ENCODE peak calls at places on chromosomes 4 and X, in five cellular contexts. Y is OCI-LY7, I is RWPE2, X is heart left ventricle, Q is stomach. W is an unnamed sample.

GRCh38 chrX:50648151-50648550 is 165.8 kb downstream of the SHROOM4 start:
- DNase-seq in Q (no peak), Y (no peak), X (no peak), I (no peak), W (no peak)

GRCh38 chr4:100936676-100937390 is 410.5 kb downstream of the PPP3CA start:
- DNase-seq in X (no peak), Q (no peak), Y (no peak), I (no peak), W (no peak)

GRCh38 chr4:175745340-175745739 is 66.7 kb downstream of the GPM6A start:
- DNase-seq in I (no peak), X (no peak), Q (no peak), Y (no peak), W (no peak)

GRCh38 chrX:97372006-97372766 is 488.5 kb downstream of the RPA4 start:
- DNase-seq in Q (no peak), Y (no peak), X (no peak), I (no peak), W (no peak)

GRCh38 chr4:70863099-70863790 is 23.6 kb upstream of the GRSF1 start:
- DNase-seq in Y (no peak), X (no peak), I (no peak), Q (no peak), W (no peak)

GRCh38 chr4:185697488-185697887 is 114.5 kb downstream of the SORBS2 start:
- DNase-seq in Y (no peak), X (no peak), Q (no peak), I (no peak), W (no peak)

GRCh38 chr4:141027421-141027820 is 105.8 kb downstream of the RNF150 start:
- DNase-seq in I (no peak), Q (no peak), Y (no peak), X (peak; percentile 34), W (peak; percentile 53)

GRCh38 chr4:1194028-1194900 is 21.9 kb upstream of the SPON2 start:
- DNase-seq in X (peak; percentile 90), Q (peak; percentile 40), Y (no peak), I (peak; percentile 53), W (peak; percentile 82)

GRCh38 chr4:34953145-34953799 is 1291.0 kb downstream of the ARAP2 start:
- DNase-seq in Y (no peak), I (no peak), Q (no peak), X (no peak), W (no peak)

GRCh38 chr4:150600821-150601445 is 19.0 kb downstream of the MAB21L2 start:
- DNase-seq in Q (no peak), Y (no peak), I (no peak), X (no peak), W (no peak)

GRCh38 chr4:5371415-5372190 is 320.3 kb downstream of the STK32B start:
- DNase-seq in X (no peak), Y (no peak), Q (no peak), I (no peak), W (no peak)

GRCh38 chr4:10093801-10094552 is 22.6 kb downstream of the WDR1 start:
- DNase-seq in Y (no peak), X (peak; percentile 69), I (no peak), Q (no peak), W (peak; percentile 75)

GRCh38 chr4:141713185-141713584 is 76.8 kb downstream of the IL15 start:
- DNase-seq in I (no peak), X (no peak), Q (no peak), Y (no peak), W (no peak)

GRCh38 chr4:165909947-165910346 is 36.9 kb downstream of the TLL1 start:
- DNase-seq in Y (no peak), X (no peak), Q (no peak), I (no peak), W (peak; percentile 12)

GRCh38 chrX:69128573-69128972 is 36.7 kb downstream of the PJA1 start:
- DNase-seq in Y (no peak), Q (peak; percentile 30), I (no peak), X (peak; percentile 38), W (peak; percentile 38)

GRCh38 chrX:40007746-40008705 is 89.7 kb downstream of the BCOR start:
- DNase-seq in I (no peak), X (no peak), Y (no peak), Q (no peak), W (no peak)

GRCh38 chr4:140637836-140638235 is 69.1 kb upstream of the UCP1 start:
- DNase-seq in Q (no peak), Y (peak; percentile 85), X (no peak), I (no peak), W (no peak)

GRCh38 chrX:65607070-65607742 is 60.2 kb upstream of the MSN start:
- DNase-seq in X (no peak), Y (no peak), Q (no peak), I (no peak), W (no peak)

GRCh38 chr4:1204286-1204827 is 32.0 kb upstream of the SPON2 start:
- DNase-seq in Y (no peak), X (no peak), Q (peak; percentile 20), I (no peak), W (no peak)

GRCh38 chrX:116384406-116384805 is 52.0 kb upstream of the SLC6A14 start:
- DNase-seq in I (no peak), Y (no peak), X (no peak), Q (no peak), W (no peak)

GRCh38 chrX:39946822-39947221 is 150.9 kb downstream of the BCOR start:
- DNase-seq in Y (no peak), X (no peak), I (no peak), Q (no peak), W (no peak)

GRCh38 chrX:150473371-150473770 is 95.0 kb upstream of the MTM1 start:
- DNase-seq in X (no peak), Y (no peak), I (no peak), Q (no peak), W (no peak)

GRCh38 chr4:1026115-1026514 is 14.7 kb downstream of the FGFRL1 start:
- DNase-seq in I (no peak), Q (peak; percentile 68), X (peak; percentile 53), Y (peak; percentile 65), W (peak; percentile 56)

GRCh38 chr4:124480061-124480460 is 232.5 kb downstream of the ANKRD50 start:
- DNase-seq in Q (no peak), Y (no peak), X (no peak), I (no peak), W (no peak)

GRCh38 chr4:4762909-4763814 is 96.3 kb upstream of the MSX1 start:
- DNase-seq in X (no peak), I (no peak), Y (no peak), Q (no peak), W (no peak)

GRCh38 chr4:6915041-6916005 is 5.7 kb downstream of the TBC1D14 start:
- DNase-seq in Y (no peak), X (no peak), I (no peak), Q (no peak), W (no peak)

GRCh38 chr4:6916069-6916586 is 6.5 kb downstream of the TBC1D14 start:
- DNase-seq in Y (no peak), I (no peak), X (no peak), Q (no peak), W (no peak)

GRCh38 chr4:6917445-6918241 is 8.0 kb downstream of the TBC1D14 start:
- DNase-seq in Y (peak; percentile 56), X (peak; percentile 75), I (no peak), Q (peak; percentile 96), W (peak; percentile 50)

GRCh38 chr4:6918345-6918744 is 8.7 kb downstream of the TBC1D14 start:
- DNase-seq in I (no peak), X (no peak), Q (no peak), Y (peak; percentile 22), W (no peak)

GRCh38 chr4:6916587-6917444 is 7.2 kb downstream of the TBC1D14 start:
- DNase-seq in Q (peak; percentile 70), Y (no peak), I (no peak), X (no peak), W (no peak)
- H3K4me1 ChIP-seq in Q (peaks cover 96% of the 10 kb centered on the region), Y (peaks cover 30% of the 10 kb centered on the region), I (peaks cover 6% of the 10 kb centered on the region), X (peaks cover 9% of the 10 kb centered on the region), W (peaks cover 45% of the 10 kb centered on the region)

GRCh38 chr4:82429728-82430192 is 502 bp downstream of the HNRNPDL start:
- DNase-seq in X (no peak), Q (no peak), Y (no peak), I (peak; percentile 72), W (no peak)
- H3K4me1 ChIP-seq in X (peaks cover 17% of the 10 kb centered on the region), Q (peaks cover 69% of the 10 kb centered on the region), Y (peaks cover 53% of the 10 kb centered on the region), I (peaks cover 43% of the 10 kb centered on the region), W (peaks cover 51% of the 10 kb centered on the region)

GRCh38 chr4:184369871-184370270 is 104.5 kb downstream of the IRF2 start:
- DNase-seq in X (no peak), I (no peak), Y (no peak), Q (no peak), W (no peak)
- H3K4me1 ChIP-seq in X (no peaks in the 10 kb centered on the region), I (peaks cover 3% of the 10 kb centered on the region), Y (peaks cover 46% of the 10 kb centered on the region), Q (peaks cover 27% of the 10 kb centered on the region), W (no peaks in the 10 kb centered on the region)

DNA sequence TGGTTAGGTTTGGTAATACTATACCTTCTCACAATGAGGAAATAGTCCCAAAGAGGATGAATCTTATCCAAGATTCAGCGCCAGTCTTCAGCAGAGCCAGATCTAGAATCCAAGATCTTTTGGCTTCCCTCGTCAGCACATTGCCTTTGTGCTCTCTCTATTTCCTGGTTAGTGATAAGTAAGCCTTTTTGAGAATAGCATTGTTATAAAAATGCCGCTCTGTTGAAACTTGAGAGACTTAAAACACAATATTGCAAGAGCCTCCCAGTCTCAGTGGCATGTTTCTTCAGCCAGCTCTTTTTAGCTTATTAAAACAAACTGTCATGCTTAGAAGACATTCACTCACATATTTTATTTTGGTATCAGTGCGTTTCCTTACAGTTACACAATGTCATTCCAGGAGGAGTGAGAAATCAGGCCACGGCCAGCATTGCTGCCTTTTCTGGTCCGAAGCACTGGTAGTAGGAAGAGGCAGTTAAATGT is 141.4 kb downstream of the KLHL8 start:
- DNase-seq in I (no peak), Y (no peak), X (peak; percentile 59), Q (no peak), W (no peak)
- H3K4me1 ChIP-seq in I (peaks cover 15% of the 10 kb centered on the region), Y (peaks cover 18% of the 10 kb centered on the region), X (peaks cover 48% of the 10 kb centered on the region), Q (peaks cover 89% of the 10 kb centered on the region), W (peaks cover 92% of the 10 kb centered on the region)

GRCh38 chr4:2856266-2856665 is 12.6 kb downstream of the ADD1 start:
- DNase-seq in I (no peak), Q (no peak), X (no peak), Y (no peak), W (no peak)
- H3K4me1 ChIP-seq in I (peaks cover 11% of the 10 kb centered on the region), Q (peaks cover 100% of the 10 kb centered on the region), X (peaks cover 63% of the 10 kb centered on the region), Y (peaks cover 38% of the 10 kb centered on the region), W (peaks cover 99% of the 10 kb centered on the region)

GRCh38 chr4:8267077-8267476 is 2.5 kb upstream of the HTRA3 start:
- DNase-seq in X (peak; percentile 85), Y (peak; percentile 54), Q (peak; percentile 85), I (no peak), W (peak; percentile 85)
- H3K4me1 ChIP-seq in X (peaks cover 20% of the 10 kb centered on the region), Y (no peaks in the 10 kb centered on the region), Q (peaks cover 49% of the 10 kb centered on the region), I (no peaks in the 10 kb centered on the region), W (peaks cover 34% of the 10 kb centered on the region)

GRCh38 chr4:7967501-7968261 is 28.0 kb upstream of the AFAP1 start:
- DNase-seq in Y (no peak), I (no peak), X (peak; percentile 70), Q (no peak), W (no peak)

GRCh38 chr4:7971159-7971631 is 31.5 kb upstream of the AFAP1 start:
- DNase-seq in Y (no peak), I (no peak), Q (no peak), X (no peak), W (no peak)

GRCh38 chr4:7971881-7972500 is 32.3 kb upstream of the AFAP1 start:
- DNase-seq in Y (no peak), I (no peak), Q (no peak), X (no peak), W (no peak)

GRCh38 chr4:7968262-7968896 is 28.7 kb upstream of the AFAP1 start:
- DNase-seq in X (no peak), Q (no peak), I (no peak), Y (no peak), W (no peak)

GRCh38 chr4:7970031-7970946 is 30.6 kb upstream of the AFAP1 start:
- DNase-seq in Q (peak; percentile 42), Y (no peak), I (no peak), X (no peak), W (no peak)
- H3K4me1 ChIP-seq in Q (peaks cover 56% of the 10 kb centered on the region), Y (no peaks in the 10 kb centered on the region), I (peaks cover 47% of the 10 kb centered on the region), X (peaks cover 9% of the 10 kb centered on the region), W (peaks cover 35% of the 10 kb centered on the region)

W was measured in heart right ventricle.